ENCODE peak calls at places on chromosomes 1 and 21, in seven cellular contexts. L is breast epithelium, Y is sigmoid colon, V is RWPE1, D is endodermal cell, H is prostate gland, C is HepG2. B is an unnamed sample.

GRCh38 chr1:245862812-245863540 is 644.1 kb downstream of the SMYD3 start:
- DNase-seq in L (no peak), Y (no peak), V (no peak), D (no peak), H (no peak), C (no peak), B (no peak)

GRCh38 chr1:115056395-115056798 is 26.8 kb downstream of the TSHB start:
- DNase-seq in L (no peak), Y (no peak), V (no peak), D (no peak), H (no peak), C (no peak), B (no peak)

GRCh38 chr1:39333296-39333695 is 128.8 kb downstream of the MACF1 start:
- DNase-seq in L (no peak), Y (peak; percentile 74), V (no peak), D (no peak), H (no peak), C (no peak), B (no peak)

GRCh38 chr21:42465008-42465878 is 30.8 kb downstream of the RSPH1 start:
- DNase-seq in L (no peak), Y (no peak), V (no peak), D (peak; percentile 34), H (no peak), C (no peak), B (no peak)

GRCh38 chr1:148166558-148167492 is 14.7 kb upstream of the NBPF11 start:
- DNase-seq in L (no peak), Y (no peak), V (peak; percentile 47), D (peak; percentile 34), H (no peak), C (no peak), B (no peak)

GRCh38 chr1:119768778-119769177 is at the start of gene HMGCS2:
- DNase-seq in L (no peak), Y (no peak), V (no peak), D (peak; percentile 48), H (no peak), C (no peak), B (no peak)

GRCh38 chr1:183871142-183871541 is 66.2 kb downstream of the RGL1 start:
- DNase-seq in L (no peak), Y (no peak), V (no peak), D (no peak), H (no peak), C (peak; percentile 16), B (no peak)

GRCh38 chr1:83055391-83056170 is 943.4 kb downstream of the TTLL7 start:
- DNase-seq in L (no peak), Y (no peak), V (peak; percentile 44), D (peak; percentile 62), H (peak; percentile 24), C (no peak), B (no peak)

GRCh38 chr1:151968058-151968457 is 25.6 kb downstream of the S100A10 start:
- DNase-seq in L (no peak), Y (no peak), V (no peak), D (peak; percentile 78), H (no peak), C (peak; percentile 66), B (peak; percentile 39)

GRCh38 chr1:58903450-58904298 is 119.8 kb upstream of the JUN start:
- DNase-seq in L (peak; percentile 90), Y (peak; percentile 98), V (peak; percentile 85), D (peak; percentile 89), H (peak; percentile 90), C (peak; percentile 82), B (peak; percentile 55)
- TF ChIP-seq CTCF in L (no peak), Y (no peak), V (no peak), D (no peak), H (peak; percentile 9), C (no peak), B (no peak)

GRCh38 chr1:17594026-17594425 is 54.5 kb downstream of the ARHGEF10L start:
- DNase-seq in L (no peak), Y (no peak), V (no peak), D (no peak), H (no peak), C (no peak), B (no peak)

GRCh38 chr1:17596651-17597509 is 57.4 kb downstream of the ARHGEF10L start:
- DNase-seq in L (no peak), Y (no peak), V (no peak), D (no peak), H (no peak), C (no peak), B (no peak)

GRCh38 chr1:17595602-17595925 is 56.1 kb downstream of the ARHGEF10L start:
- DNase-seq in L (no peak), Y (no peak), V (no peak), D (no peak), H (no peak), C (no peak), B (no peak)

GRCh38 chr1:17596186-17596585 is 56.7 kb downstream of the ARHGEF10L start:
- DNase-seq in L (no peak), Y (no peak), V (no peak), D (no peak), H (no peak), C (no peak), B (no peak)

DNA sequence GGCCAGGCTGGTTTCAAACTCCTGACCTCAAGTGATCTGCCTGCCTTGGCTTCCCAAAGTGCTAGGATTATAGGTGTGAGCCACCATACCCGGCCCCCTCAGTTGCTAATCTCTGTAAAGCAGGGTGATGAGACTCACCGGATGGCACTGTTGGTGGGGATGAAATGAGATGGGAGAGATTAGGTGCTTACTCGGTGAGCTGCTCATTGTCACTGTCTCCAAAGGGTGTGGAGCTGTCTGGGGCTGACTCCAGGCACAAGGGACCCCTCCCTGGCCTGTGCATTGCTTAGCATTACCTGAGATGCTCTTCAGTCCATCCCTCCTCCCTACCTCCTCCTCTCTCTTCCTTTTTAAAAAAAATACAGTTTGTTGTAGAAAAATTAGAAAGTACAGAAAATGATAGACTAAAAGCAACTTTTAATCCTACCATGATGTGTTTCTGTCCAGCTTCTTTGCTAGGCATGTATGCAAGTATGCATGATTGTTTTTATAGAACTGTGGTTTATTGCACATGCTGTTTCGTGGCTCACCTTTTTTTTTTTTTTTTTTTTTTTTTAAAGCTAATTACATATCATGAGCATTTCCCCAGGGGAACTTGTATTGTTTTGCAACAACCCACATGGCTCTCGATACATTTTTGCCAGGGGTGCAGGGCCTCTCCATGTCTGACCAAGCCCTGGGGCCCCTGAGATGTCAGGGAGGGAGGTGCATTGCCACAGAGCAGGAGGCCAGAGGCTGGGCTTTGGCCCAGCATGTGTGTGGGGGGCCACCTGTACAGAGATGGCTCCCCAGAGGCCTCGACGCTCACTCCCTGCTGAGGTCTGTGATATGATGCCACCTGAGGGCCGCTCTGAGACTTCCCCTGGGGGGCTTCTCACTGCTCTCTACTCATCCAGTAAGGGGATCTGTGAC is 55.4 kb downstream of the ARHGEF10L start:
- DNase-seq in L (no peak), Y (no peak), V (no peak), D (no peak), H (no peak), C (no peak), B (no peak)
- H3K27ac ChIP-seq in L (no peak overlapping the region), Y (no peak overlapping the region), V (no peak overlapping the region), D (no peak overlapping the region), H (no peak overlapping the region), C (no peak overlapping the region), B (no peak overlapping the region)

GRCh38 chr1:84892657-84893618 is at the start of gene LPAR3:
- DNase-seq in L (no peak), Y (no peak), V (peak; percentile 39), D (peak; percentile 92), H (peak; percentile 85), C (no peak), B (peak; percentile 13)
- TF ChIP-seq CTCF in L (no peak), Y (no peak), V (no peak), D (peak; percentile 9), H (no peak), C (no peak), B (no peak)

DNA sequence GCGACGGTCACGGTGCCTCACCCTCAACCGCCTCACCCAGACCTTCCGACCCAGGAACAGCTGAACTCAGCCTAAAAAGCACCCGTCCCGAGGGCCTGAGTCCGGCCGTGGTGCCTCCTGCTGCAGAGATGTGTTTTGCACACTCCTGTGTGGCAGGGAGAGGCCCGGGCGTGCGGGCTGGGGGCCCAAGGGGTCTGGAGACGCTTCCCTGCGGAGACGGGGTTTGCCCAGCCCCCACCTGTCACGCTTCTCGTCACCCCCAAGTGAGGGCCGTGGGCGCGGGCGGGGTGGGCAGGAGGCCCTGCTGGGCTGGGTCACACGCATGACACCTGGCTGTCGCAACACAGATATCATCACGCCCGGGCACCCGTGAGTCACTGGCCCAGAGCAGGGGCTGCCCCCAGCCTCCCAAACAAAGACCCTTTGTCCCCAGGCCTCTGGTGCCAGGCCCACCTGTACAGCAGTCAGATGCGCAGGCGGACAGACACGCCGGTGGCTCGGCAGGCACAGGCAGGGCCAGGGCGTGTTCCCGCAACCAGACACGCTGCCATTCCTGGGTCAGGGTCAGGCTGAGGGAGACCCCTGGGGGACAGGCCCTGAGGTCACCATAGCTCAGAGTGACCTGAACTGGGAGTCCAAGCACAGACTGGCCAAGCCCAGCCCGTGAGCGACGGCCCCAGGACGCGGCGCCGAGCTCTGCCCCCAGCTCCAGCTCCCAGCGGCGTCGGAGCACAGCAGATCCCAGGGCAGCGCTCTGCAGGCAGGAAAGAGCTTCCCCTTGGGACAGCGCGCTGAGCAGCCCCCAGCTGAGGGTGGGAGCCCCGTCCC is 6.1 kb downstream of the B3GALT6 start:
- DNase-seq in L (peak; percentile 68), Y (no peak), V (no peak), D (no peak), H (no peak), C (peak; percentile 84), B (no peak)
- H3K27ac ChIP-seq in L (peak overlapping the region; percentile 48), Y (no peak overlapping the region), V (peak overlapping the region; percentile 81), D (peak overlapping the region; percentile 22), H (no peak overlapping the region), C (peak overlapping the region; percentile 48), B (no peak overlapping the region)

DNA sequence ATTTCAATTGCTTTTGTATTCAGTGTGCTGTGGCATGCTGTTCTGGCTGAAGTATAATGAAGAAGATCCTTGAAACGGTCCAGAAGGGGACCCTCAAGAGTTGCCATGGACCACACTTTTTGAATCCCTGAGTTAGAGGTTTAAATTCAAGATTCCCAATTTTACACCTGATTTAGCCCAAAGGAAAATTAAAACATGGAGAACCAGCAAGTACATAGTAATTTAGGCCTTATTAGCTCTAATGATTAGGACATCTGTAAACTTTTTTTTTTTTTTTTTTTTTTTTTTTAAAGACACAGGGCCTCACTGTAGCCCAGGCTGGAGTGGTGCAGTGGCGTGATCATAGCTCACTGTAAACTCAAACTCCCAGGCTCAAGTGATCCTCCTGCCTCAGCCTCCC is 107.3 kb downstream of the ENAH start:
- DNase-seq in L (no peak), Y (no peak), V (no peak), D (no peak), H (no peak), C (no peak), B (no peak)
- TF ChIP-seq CTCF in L (no peak), Y (no peak), V (no peak), D (no peak), H (no peak), C (no peak), B (no peak)

GRCh38 chr1:20950689-20951088 is 163.6 kb upstream of the HP1BP3 start:
- DNase-seq in L (no peak), Y (no peak), V (no peak), D (no peak), H (no peak), C (no peak), B (no peak)
- H3K27ac ChIP-seq in L (no peak overlapping the region), Y (no peak overlapping the region), V (no peak overlapping the region), D (peak overlapping the region; percentile 52), H (no peak overlapping the region), C (no peak overlapping the region), B (no peak overlapping the region)